ENCODE peak calls at places on chromosomes 7 and 10, in seven cellular contexts. H is iPS-NIHi11, C is fibroblast of gingiva, E is psoas muscle, J is NCI-H1436, F is smooth muscle cell of the brain vasculature, U is IMR-90. V is an unnamed sample.
A peak's percentile ranks its signal among the peaks of the same experiment; 100 is the strongest.

GRCh38 chr7:3260425-3260762 is 40.7 kb upstream of the SDK1 start:
- DNase-seq in H (no peak), C (peak; percentile 34), E (no peak), J (no peak), F (no peak), U (peak; percentile 41), V (no peak)

GRCh38 chr7:26937306-26937705 is 72.9 kb upstream of the SKAP2 start:
- DNase-seq in H (no peak), C (peak; percentile 82), E (no peak), J (no peak), F (no peak), U (no peak), V (no peak)

GRCh38 chr10:115989621-115990020 is 283.4 kb downstream of the GFRA1 start:
- DNase-seq in H (no peak), C (no peak), E (no peak), J (no peak), F (no peak), U (peak; percentile 39), V (no peak)

GRCh38 chr10:121324678-121325213 is 273.5 kb downstream of the FGFR2 start:
- DNase-seq in H (peak; percentile 47), C (no peak), E (no peak), J (no peak), F (no peak), U (no peak), V (no peak)

GRCh38 chr10:124074471-124075109 is 18.8 kb downstream of the CHST15 start:
- DNase-seq in H (no peak), C (no peak), E (no peak), J (no peak), F (no peak), U (no peak), V (no peak)

GRCh38 chr10:5737352-5737751 is 52.7 kb downstream of the TASOR2 start:
- DNase-seq in H (peak; percentile 49), C (no peak), E (no peak), J (no peak), F (no peak), U (no peak), V (no peak)

GRCh38 chr10:47438857-47439474 is 44.9 kb downstream of the ANXA8 start:
- DNase-seq in H (peak; percentile 82), C (peak; percentile 63), E (no peak), J (no peak), F (no peak), U (peak; percentile 74), V (peak; percentile 42)

GRCh38 chr7:135758531-135758932 is 9.9 kb upstream of the FAM180A start:
- DNase-seq in H (peak; percentile 37), C (peak; percentile 12), E (peak; percentile 28), J (no peak), F (no peak), U (peak; percentile 34), V (peak; percentile 43)

GRCh38 chr7:1444214-1444924 is 14.9 kb downstream of the MICALL2 start:
- DNase-seq in H (no peak), C (no peak), E (no peak), J (no peak), F (no peak), U (no peak), V (no peak)

GRCh38 chr10:43963793-43964425 is 315.2 kb upstream of the ZNF32 start:
- DNase-seq in H (no peak), C (no peak), E (no peak), J (no peak), F (no peak), U (no peak), V (no peak)

GRCh38 chr7:131225619-131226101 is 102.0 kb upstream of the MKLN1 start:
- DNase-seq in H (peak; percentile 36), C (peak; percentile 55), E (peak; percentile 37), J (no peak), F (no peak), U (peak; percentile 61), V (no peak)

GRCh38 chr10:110612629-110613028 is 31.5 kb upstream of the RBM20 start:
- DNase-seq in H (no peak), C (no peak), E (no peak), J (no peak), F (no peak), U (no peak), V (no peak)

GRCh38 chr10:127346604-127347003 is 150.2 kb upstream of the INSYN2A start:
- DNase-seq in H (no peak), C (no peak), E (no peak), J (no peak), F (no peak), U (no peak), V (no peak)

GRCh38 chr7:157136372-157136771 is 2.4 kb upstream of the UBE3C start:
- DNase-seq in H (no peak), C (peak; percentile 83), E (no peak), J (peak; percentile 53), F (peak; percentile 35), U (peak; percentile 94), V (no peak)

GRCh38 chr7:44194069-44194468 is 4.8 kb upstream of the GCK start:
- DNase-seq in H (no peak), C (no peak), E (no peak), J (no peak), F (no peak), U (peak; percentile 33), V (no peak)

GRCh38 chr10:127148066-127148932 is 48.1 kb downstream of the INSYN2A start:
- DNase-seq in H (no peak), C (peak; percentile 65), E (no peak), J (no peak), F (peak; percentile 35), U (peak; percentile 91), V (no peak)

GRCh38 chr10:120732067-120732466 is 119.1 kb upstream of the WDR11 start:
- DNase-seq in H (no peak), C (no peak), E (no peak), J (no peak), F (no peak), U (no peak), V (no peak)

GRCh38 chr7:112103246-112103645 is 103.0 kb downstream of the DOCK4 start:
- DNase-seq in H (no peak), C (peak; percentile 51), E (no peak), J (no peak), F (peak; percentile 53), U (peak; percentile 56), V (no peak)

GRCh38 chr10:61592581-61592980 is 70.1 kb upstream of the CABCOCO1 start:
- DNase-seq in H (peak; percentile 52), C (no peak), E (no peak), J (no peak), F (no peak), U (no peak), V (no peak)

GRCh38 chr7:11355571-11355970 is 381.9 kb downstream of the PHF14 start:
- DNase-seq in H (no peak), C (no peak), E (no peak), J (no peak), F (no peak), U (no peak), V (no peak)

GRCh38 chr10:93138113-93138870 is 64.6 kb downstream of the CYP26A1 start:
- DNase-seq in H (no peak), C (peak; percentile 12), E (no peak), J (no peak), F (no peak), U (no peak), V (no peak)

GRCh38 chr10:103727546-103727963 is 127.8 kb downstream of the SH3PXD2A start:
- DNase-seq in H (no peak), C (no peak), E (peak; percentile 44), J (no peak), F (no peak), U (no peak), V (no peak)

GRCh38 chr7:143397710-143398530 is 10.7 kb downstream of the EPHA1 start:
- DNase-seq in H (no peak), C (no peak), E (no peak), J (no peak), F (no peak), U (no peak), V (no peak)